ENCODE peak calls at places on chromosomes 3 and 15, in six cellular contexts. G is HFF-Myc, L is WERI-Rb-1, S is lung, E is fibroblast of the aortic adventitia, N is tibial artery. W is an unnamed sample.

GRCh38 chr15:60555291-60555690 is 76.3 kb upstream of the ICE2 start:
- DNase-seq in G (no peak), L (no peak), S (no peak), E (no peak), N (no peak), W (no peak)

GRCh38 chr3:127610105-127610504 is 11.9 kb downstream of the MCM2 start:
- DNase-seq in G (no peak), L (no peak), S (no peak), E (no peak), N (no peak), W (no peak)

GRCh38 chr3:121748638-121749275 is 784 bp downstream of the GOLGB1 start:
- DNase-seq in G (no peak), L (no peak), S (peak; percentile 73), E (peak; percentile 34), N (no peak), W (no peak)

GRCh38 chr3:122572940-122573412 is 4.5 kb upstream of the PARP15 start:
- DNase-seq in G (peak; percentile 40), L (no peak), S (peak; percentile 40), E (peak; percentile 51), N (no peak), W (peak; percentile 25)

GRCh38 chr3:61417352-61417751 is 144.0 kb upstream of the PTPRG start:
- DNase-seq in G (no peak), L (no peak), S (no peak), E (peak; percentile 19), N (no peak), W (peak; percentile 23)

GRCh38 chr3:114121996-114122709 is 56.7 kb downstream of the DRD3 start:
- DNase-seq in G (no peak), L (no peak), S (peak; percentile 35), E (peak; percentile 83), N (no peak), W (peak; percentile 41)

GRCh38 chr3:15299036-15299435 is 33.4 kb downstream of the SH3BP5 start:
- DNase-seq in G (no peak), L (peak; percentile 66), S (no peak), E (peak; percentile 43), N (peak; percentile 91), W (no peak)

GRCh38 chr15:99717129-99718024 is 15.9 kb downstream of the LYSMD4 start:
- DNase-seq in G (no peak), L (peak; percentile 25), S (no peak), E (peak; percentile 51), N (no peak), W (no peak)

GRCh38 chr3:58032186-58032585 is 24.0 kb downstream of the FLNB start:
- DNase-seq in G (no peak), L (no peak), S (no peak), E (no peak), N (no peak), W (no peak)

GRCh38 chr3:42697326-42698051 is 5.1 kb downstream of the HHATL start:
- DNase-seq in G (no peak), L (no peak), S (no peak), E (no peak), N (peak; percentile 60), W (no peak)

GRCh38 chr15:66293419-66294156 is at the start of gene DIS3L:
- DNase-seq in G (no peak), L (peak; percentile 59), S (peak; percentile 50), E (peak; percentile 30), N (peak; percentile 74), W (no peak)

GRCh38 chr3:108818404-108818803 is 4.2 kb upstream of the TRAT1 start:
- DNase-seq in G (no peak), L (peak; percentile 77), S (no peak), E (no peak), N (no peak), W (peak; percentile 30)

GRCh38 chr15:49225572-49226281 is 55.7 kb downstream of the GALK2 start:
- DNase-seq in G (no peak), L (peak; percentile 62), S (no peak), E (peak; percentile 71), N (no peak), W (no peak)

GRCh38 chr3:52763466-52763865 is 7.3 kb downstream of the NEK4 start:
- DNase-seq in G (no peak), L (no peak), S (no peak), E (peak; percentile 51), N (no peak), W (no peak)

GRCh38 chr3:195284842-195285241 is 13.9 kb upstream of the XXYLT1 start:
- DNase-seq in G (no peak), L (no peak), S (no peak), E (no peak), N (no peak), W (no peak)

GRCh38 chr3:8456118-8456811 is 45.4 kb upstream of the LMCD1 start:
- DNase-seq in G (no peak), L (no peak), S (peak; percentile 42), E (no peak), N (no peak), W (no peak)

GRCh38 chr3:14305321-14305720 is 97.1 kb upstream of the SLC6A6 start:
- DNase-seq in G (no peak), L (no peak), S (no peak), E (no peak), N (no peak), W (no peak)

GRCh38 chr15:78393137-78393536 is 44.9 kb upstream of the IREB2 start:
- DNase-seq in G (no peak), L (no peak), S (no peak), E (no peak), N (no peak), W (no peak)

GRCh38 chr3:172717493-172718088 is 6.7 kb upstream of the NCEH1 start:
- DNase-seq in G (no peak), L (no peak), S (no peak), E (no peak), N (no peak), W (no peak)

GRCh38 chr15:97978408-97979130 is 18.1 kb downstream of the ARRDC4 start:
- DNase-seq in G (no peak), L (no peak), S (no peak), E (peak; percentile 86), N (no peak), W (no peak)

GRCh38 chr3:184757010-184757651 is 45.3 kb upstream of the MAGEF1 start:
- DNase-seq in G (no peak), L (peak; percentile 67), S (no peak), E (peak; percentile 96), N (peak; percentile 88), W (no peak)

GRCh38 chr3:59606638-59607262 is 556.9 kb upstream of the CFAP20DC start:
- DNase-seq in G (no peak), L (no peak), S (no peak), E (no peak), N (no peak), W (peak; percentile 27)

DNA sequence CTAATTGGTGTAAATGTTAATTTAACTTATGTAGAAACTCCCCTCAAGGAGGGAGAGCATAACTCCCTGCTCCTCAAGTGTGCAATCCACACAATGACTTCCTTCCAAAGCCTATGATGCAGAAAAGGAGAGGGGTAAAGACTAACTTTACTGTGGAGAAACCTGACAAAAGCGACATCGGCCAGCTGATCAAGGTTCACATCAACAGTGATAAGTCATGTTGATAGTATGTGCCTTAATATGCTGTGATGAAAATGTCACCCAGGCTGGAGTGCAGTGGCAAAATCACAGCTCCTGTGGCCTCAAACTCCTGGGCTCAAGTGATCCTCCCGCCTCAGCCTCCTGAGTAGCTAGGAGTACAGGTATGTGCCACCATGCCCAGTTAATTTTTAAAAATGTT is 76.5 kb downstream of the TFDP2 start:
- DNase-seq in G (no peak), L (no peak), S (no peak), E (no peak), N (no peak), W (no peak)
- TF ChIP-seq CTCF in G (no peak), L (no peak), S (no peak), E (no peak), N (no peak), W (no peak)

DNA sequence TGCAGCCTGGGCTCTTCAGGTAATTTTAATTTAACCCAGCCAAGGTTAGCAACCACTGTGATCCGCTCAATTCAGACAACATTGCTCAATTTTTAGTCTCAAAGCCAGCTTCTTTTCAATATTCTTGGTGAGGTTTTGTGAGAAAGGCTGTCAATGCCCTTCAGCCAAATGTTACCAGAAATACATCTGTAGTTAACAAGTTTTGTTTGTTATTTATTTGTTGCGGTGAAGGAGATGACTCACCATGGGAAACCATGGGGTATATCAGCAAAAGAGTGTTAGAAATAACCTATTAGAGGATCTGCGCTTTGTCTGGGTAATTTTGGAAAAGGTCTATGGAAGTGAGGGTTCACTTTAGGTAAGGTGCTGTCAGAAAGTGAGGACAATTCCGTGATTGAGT is 5.0 kb downstream of the SLC9C1 start:
- DNase-seq in G (no peak), L (no peak), S (no peak), E (no peak), N (no peak), W (no peak)
- H3K4me3 ChIP-seq in G (no peak overlapping the region), L (no peak overlapping the region), S (no peak overlapping the region), E (no peak overlapping the region), N (no peak overlapping the region), W (no peak overlapping the region)

GRCh38 chr15:75809986-75810750 is 33.1 kb upstream of the UBE2Q2 start:
- DNase-seq in G (no peak), L (peak; percentile 60), S (no peak), E (peak; percentile 48), N (no peak), W (no peak)
- TF ChIP-seq CTCF in G (peak; percentile 40), L (peak; percentile 81), S (peak; percentile 18), E (peak; percentile 41), N (no peak), W (peak; percentile 78)

GRCh38 chr3:139939681-139940190 is 4.8 kb downstream of the CLSTN2 start:
- DNase-seq in G (no peak), L (no peak), S (no peak), E (no peak), N (no peak), W (no peak)

GRCh38 chr3:139937674-139938279 is 2.8 kb downstream of the CLSTN2 start:
- DNase-seq in G (peak; percentile 3), L (peak; percentile 44), S (no peak), E (peak; percentile 58), N (no peak), W (no peak)

GRCh38 chr3:139935071-139935865 is at the start of gene CLSTN2:
- DNase-seq in G (no peak), L (peak; percentile 78), S (no peak), E (peak; percentile 4), N (peak; percentile 74), W (no peak)

GRCh38 chr3:139934557-139935070 is 371 bp upstream of the CLSTN2 start:
- DNase-seq in G (no peak), L (peak; percentile 91), S (no peak), E (no peak), N (no peak), W (peak; percentile 25)

DNA sequence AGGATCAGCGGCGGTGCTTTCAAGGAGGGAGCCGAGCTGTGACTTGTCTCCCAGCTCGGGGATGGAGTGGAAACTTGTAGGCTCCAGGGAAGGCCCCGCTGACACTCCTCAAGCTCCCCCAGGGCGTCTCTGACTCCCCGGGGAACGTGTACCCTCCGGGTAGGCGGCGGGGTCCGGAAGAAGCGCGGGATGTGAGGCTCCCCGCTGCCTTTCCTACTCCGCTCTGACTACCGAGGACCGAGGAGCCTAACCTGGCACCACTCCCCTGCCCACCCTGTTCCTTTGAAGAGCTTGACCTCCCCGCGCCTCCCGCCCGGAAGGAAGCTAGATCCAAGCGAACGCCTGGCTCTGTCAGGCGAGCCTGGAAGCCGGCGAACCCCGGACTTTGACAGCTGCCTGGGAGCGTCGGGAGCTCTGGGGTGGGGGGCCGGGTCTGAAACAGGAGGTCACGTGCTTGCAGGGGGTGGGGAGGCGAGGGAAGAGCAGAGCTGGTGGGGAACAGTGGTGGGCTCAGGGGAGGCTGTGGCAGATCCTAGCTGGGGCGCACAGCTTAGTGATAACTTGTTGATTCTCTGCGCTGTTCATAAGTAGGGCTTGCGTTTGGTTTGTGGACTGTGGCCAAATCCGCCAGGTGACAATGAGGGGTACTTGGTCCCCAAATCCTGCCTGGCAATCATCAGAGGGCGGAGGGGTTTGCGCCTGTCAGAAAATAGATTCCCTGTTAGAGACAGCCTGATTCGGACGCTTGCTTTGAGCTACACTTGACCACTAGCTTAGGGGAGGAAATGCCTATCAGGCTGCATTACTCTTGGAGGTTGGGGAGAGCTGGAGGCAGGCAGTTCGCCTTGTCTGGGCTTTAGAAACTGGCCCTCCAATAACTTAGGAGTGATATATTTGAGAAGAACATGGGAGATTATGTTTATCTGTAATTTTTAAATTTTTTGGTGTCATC is 1.2 kb downstream of the CLSTN2 start:
- DNase-seq in G (no peak), L (peak; percentile 53), S (no peak), E (no peak), N (no peak), W (no peak)
- H3K4me3 ChIP-seq in G (no peak overlapping the region), L (peak overlapping the region; percentile 84), S (no peak overlapping the region), E (no peak overlapping the region), N (peak overlapping the region; percentile 61), W (peak overlapping the region; percentile 74)

W was measured in epithelial cell of proximal tubule.